ENCODE peak calls at places on chromosomes 12 and 14, in four cellular contexts. One of them, this sample, is unnamed.

GRCh38 chr12:127811988-127812387 is 455.0 kb upstream of the TMEM132C start:
- DNase-seq in NCI-H2081: no peak
- DNase-seq in NCI-H1417: no peak
- DNase-seq in HFFc6: no peak
- DNase-seq in this sample: peak; percentile 79

GRCh38 chr12:15963271-15963670 is 52.1 kb downstream of the DERA start:
- DNase-seq in NCI-H2081: no peak
- DNase-seq in HFFc6: peak; percentile 62
- DNase-seq in NCI-H1417: no peak
- DNase-seq in this sample: peak; percentile 30

GRCh38 chr14:92328664-92329255 is 5.8 kb downstream of the SLC24A4 start:
- DNase-seq in NCI-H2081: no peak
- DNase-seq in NCI-H1417: no peak
- DNase-seq in HFFc6: no peak
- DNase-seq in this sample: no peak

GRCh38 chr12:13945641-13946040 is 35.8 kb downstream of the GRIN2B start:
- DNase-seq in NCI-H1417: no peak
- DNase-seq in HFFc6: no peak
- DNase-seq in NCI-H2081: no peak
- DNase-seq in this sample: no peak

GRCh38 chr12:76942276-76942675 is 63.5 kb upstream of the CSRP2 start:
- DNase-seq in NCI-H2081: no peak
- DNase-seq in NCI-H1417: no peak
- DNase-seq in HFFc6: peak; percentile 66
- DNase-seq in this sample: peak; percentile 68

GRCh38 chr12:54601841-54602240 is 13.4 kb upstream of the PPP1R1A start:
- DNase-seq in HFFc6: no peak
- DNase-seq in NCI-H2081: no peak
- DNase-seq in NCI-H1417: peak; percentile 39
- DNase-seq in this sample: peak; percentile 39

GRCh38 chr14:50839048-50839447 is 8.1 kb upstream of the NIN start:
- DNase-seq in NCI-H2081: no peak
- DNase-seq in HFFc6: no peak
- DNase-seq in NCI-H1417: no peak
- DNase-seq in this sample: no peak

GRCh38 chr14:49461529-49462401 is 124.4 kb downstream of the RPS29 start:
- DNase-seq in NCI-H2081: peak; percentile 57
- DNase-seq in NCI-H1417: peak; percentile 85
- DNase-seq in HFFc6: peak; percentile 68
- DNase-seq in this sample: peak; percentile 77

This sample was measured in foreskin fibroblast.